ENCODE peak calls at places on chromosomes 1 and 21, in five cellular contexts. J, H, W, M and R are unnamed samples.

GRCh38 chr1:98677288-98677687 is 15.8 kb downstream of the SNX7 start:
- DNase-seq in M (peak; percentile 93), W (no peak), J (peak; percentile 85), H (peak; percentile 93), R (no peak)

GRCh38 chr1:155181371-155182051 is 7.9 kb downstream of the TRIM46 start:
- DNase-seq in J (no peak), W (no peak), M (no peak), H (no peak), R (no peak)

GRCh38 chr1:70429219-70429618 is 18.2 kb downstream of the CTH start:
- DNase-seq in H (peak; percentile 48), M (peak; percentile 91), J (peak; percentile 76), W (no peak), R (no peak)

GRCh38 chr1:5997316-5997715 is 5.1 kb upstream of the NPHP4 start:
- DNase-seq in J (no peak), M (no peak), H (no peak), W (no peak), R (no peak)

GRCh38 chr1:217211484-217211883 is 419.4 kb downstream of the GPATCH2 start:
- DNase-seq in H (no peak), M (no peak), W (no peak), J (no peak), R (no peak)

GRCh38 chr1:38076455-38076854 is 29.9 kb upstream of the POU3F1 start:
- DNase-seq in M (no peak), H (no peak), J (no peak), W (no peak), R (no peak)

GRCh38 chr1:200794506-200795065 is 55.9 kb downstream of the CAMSAP2 start:
- DNase-seq in H (no peak), J (peak; percentile 39), M (peak; percentile 52), W (no peak), R (no peak)

GRCh38 chr21:33569986-33570385 is 18.5 kb downstream of the DONSON start:
- DNase-seq in H (no peak), M (no peak), J (no peak), W (no peak), R (no peak)

GRCh38 chr1:199551967-199552565 is 475.4 kb upstream of the NR5A2 start:
- DNase-seq in J (peak; percentile 76), W (no peak), M (peak; percentile 73), H (peak; percentile 58), R (peak; percentile 72)

GRCh38 chr1:175343945-175344344 is 151.4 kb upstream of the KIAA0040 start:
- DNase-seq in M (no peak), W (no peak), J (no peak), H (no peak), R (no peak)

GRCh38 chr1:175341631-175342429 is 149.3 kb upstream of the KIAA0040 start:
- DNase-seq in M (no peak), H (no peak), J (no peak), W (no peak), R (no peak)

GRCh38 chr1:175338447-175339135 is 146.0 kb upstream of the KIAA0040 start:
- DNase-seq in W (peak; percentile 85), M (peak; percentile 46), H (no peak), J (no peak), R (peak; percentile 50)
- TF ChIP-seq CTCF in W (peak; percentile 76), M (peak; percentile 57), H (peak; percentile 13), J (no peak), R (peak; percentile 57)

GRCh38 chr1:3151456-3151855 is 82.5 kb downstream of the PRDM16 start:
- DNase-seq in H (no peak), M (no peak), W (no peak), J (no peak), R (no peak)
- H3K4me2 ChIP-seq in H (no peak overlapping the region), M (no peak overlapping the region), W (no peak overlapping the region), J (no peak overlapping the region), R (no peak overlapping the region)

GRCh38 chr1:110166861-110167260 is 16.6 kb downstream of the SLC6A17 start:
- DNase-seq in M (no peak), J (no peak), W (no peak), H (no peak), R (no peak)
- TF ChIP-seq CTCF in M (no peak), J (no peak), W (no peak), H (no peak), R (no peak)

DNA sequence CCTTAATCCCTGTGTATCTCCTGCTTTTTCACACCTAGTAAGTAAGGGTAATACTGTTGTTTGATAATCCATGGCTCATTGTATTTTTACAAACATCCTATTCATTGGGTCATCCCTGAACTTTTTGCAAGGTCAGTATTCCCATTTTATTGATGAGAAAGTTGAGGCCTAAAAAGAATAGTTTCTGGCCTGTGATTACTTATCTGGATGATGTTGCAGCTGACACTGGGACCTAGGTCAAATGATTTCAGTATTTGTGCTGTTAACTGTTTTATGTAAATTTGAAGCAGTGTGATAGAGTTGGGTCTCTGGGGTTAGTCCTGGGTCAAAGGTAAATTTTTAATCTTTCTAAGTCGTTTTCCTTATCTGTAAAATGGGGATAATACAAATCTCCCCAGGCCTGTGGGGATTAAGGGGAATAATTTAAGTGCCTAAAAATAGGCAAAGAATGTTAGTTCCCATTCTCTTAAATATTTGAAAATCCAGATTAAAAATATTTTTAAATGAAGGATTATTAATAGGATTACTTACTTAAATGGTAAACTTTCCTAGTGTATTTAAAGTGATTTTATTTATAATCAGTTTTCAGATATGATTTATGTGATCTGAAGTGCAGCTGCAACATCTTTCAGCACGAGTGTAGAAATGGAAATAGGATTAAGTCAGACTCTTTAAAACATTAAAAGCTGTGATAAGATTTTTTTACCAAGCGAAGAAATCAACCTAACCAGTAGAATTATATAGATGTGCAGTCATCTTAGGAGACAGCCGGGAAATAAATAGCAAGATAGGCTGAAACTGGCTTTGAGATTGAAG is 4.3 kb downstream of the PPP2R5A start:
- DNase-seq in W (no peak), H (no peak), J (no peak), M (no peak), R (no peak)
- H3K4me2 ChIP-seq in W (no peak overlapping the region), H (no peak overlapping the region), J (peak overlapping the region; percentile 31), M (peak overlapping the region; percentile 11), R (peak overlapping the region; percentile 94)

GRCh38 chr1:164622057-164622840 is 63.3 kb downstream of the PBX1 start:
- DNase-seq in H (no peak), J (no peak), W (no peak), M (no peak), R (no peak)

GRCh38 chr1:164613176-164613575 is 54.2 kb downstream of the PBX1 start:
- DNase-seq in J (no peak), H (peak; percentile 61), W (no peak), M (peak; percentile 86), R (no peak)

GRCh38 chr1:164614316-164614715 is 55.3 kb downstream of the PBX1 start:
- DNase-seq in W (no peak), J (no peak), M (no peak), H (no peak), R (no peak)

GRCh38 chr1:164619006-164619784 is 60.2 kb downstream of the PBX1 start:
- DNase-seq in H (no peak), W (no peak), M (no peak), J (no peak), R (no peak)

GRCh38 chr1:164617607-164618564 is 58.9 kb downstream of the PBX1 start:
- DNase-seq in M (peak; percentile 70), W (peak; percentile 62), H (no peak), J (peak; percentile 42), R (peak; percentile 9)
- TF ChIP-seq CTCF in M (peak; percentile 94), W (peak; percentile 81), H (peak; percentile 57), J (peak; percentile 63), R (peak; percentile 57)

DNA sequence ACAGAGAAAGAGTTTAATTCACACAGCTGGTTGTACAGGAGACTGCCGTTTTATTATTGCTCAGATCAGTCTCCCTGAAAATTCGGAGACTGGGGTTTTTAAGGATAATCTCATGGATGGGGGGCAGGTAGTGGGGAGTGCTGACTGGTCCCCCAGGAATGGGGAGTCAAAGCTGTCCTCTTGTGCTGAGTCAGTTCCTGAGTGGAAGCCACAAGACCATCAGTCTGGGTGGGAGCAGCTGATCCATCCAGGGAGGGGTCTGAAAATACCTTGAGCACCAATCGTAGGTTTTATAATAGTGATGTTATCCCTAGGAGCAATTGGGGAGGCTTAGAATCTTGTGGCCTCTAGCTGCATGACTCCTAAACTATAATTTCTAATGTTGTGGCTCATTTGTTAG is 50.2 kb downstream of the TRAF5 start:
- DNase-seq in W (no peak), M (no peak), H (peak; percentile 22), J (no peak), R (no peak)
- H3K4me2 ChIP-seq in W (no peak overlapping the region), M (no peak overlapping the region), H (no peak overlapping the region), J (no peak overlapping the region), R (no peak overlapping the region)

DNA sequence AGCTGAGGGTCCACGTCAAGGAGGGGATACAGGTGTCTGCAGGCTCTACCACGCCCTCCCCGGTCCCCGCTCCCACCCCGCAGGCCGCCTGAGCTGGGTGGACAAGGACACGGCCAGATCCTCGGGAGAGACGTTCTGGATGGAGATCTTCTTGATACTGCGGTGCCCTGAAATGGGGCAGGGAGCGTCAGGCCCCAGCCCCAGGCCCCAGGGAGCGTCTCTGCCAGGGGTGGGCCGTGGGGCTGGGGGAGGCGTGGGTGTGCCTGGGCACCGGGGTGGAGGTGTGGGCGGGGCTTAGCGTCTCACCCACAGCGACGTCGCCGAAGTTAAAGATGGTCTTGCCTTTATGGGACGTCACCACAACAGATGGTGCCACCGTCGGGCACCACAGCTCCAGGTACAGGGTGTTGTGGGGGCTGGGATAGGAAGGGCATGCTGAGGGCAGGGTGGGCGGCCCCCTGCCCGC is 7.3 kb upstream of the TMEM52 start:
- DNase-seq in W (peak; percentile 27), J (no peak), H (no peak), M (no peak), R (no peak)
- TF ChIP-seq CTCF in W (no peak), J (no peak), H (no peak), M (no peak), R (no peak)

GRCh38 chr1:36257375-36257767 is 33.1 kb downstream of the THRAP3 start:
- DNase-seq in W (no peak), M (peak; percentile 78), H (no peak), J (no peak), R (no peak)
- H3K4me2 ChIP-seq in W (no peak overlapping the region), M (peak overlapping the region; percentile 32), H (no peak overlapping the region), J (no peak overlapping the region), R (no peak overlapping the region)